ENCODE peak calls at places on chromosomes 1 and 21, in five cellular contexts. Z is dorsolateral prefrontal cortex; S is endothelial cell; D is epithelial cell of esophagus; V is CD4-positive, alpha-beta T cell. X is an unnamed sample.

GRCh38 chr1:174448531-174448883 is 743 bp downstream of the GPR52 start:
- DNase-seq in Z (no peak), S (no peak), D (no peak), V (no peak), X (no peak)

GRCh38 chr1:175201061-175201508 is 8.5 kb upstream of the KIAA0040 start:
- DNase-seq in Z (no peak), S (no peak), D (no peak), V (no peak), X (no peak)

GRCh38 chr1:93331412-93331811 is 14.3 kb upstream of the DR1 start:
- DNase-seq in Z (no peak), S (no peak), D (no peak), V (no peak), X (no peak)

GRCh38 chr1:234781241-234782056 is 171.5 kb upstream of the IRF2BP2 start:
- DNase-seq in Z (no peak), S (no peak), D (peak), V (no peak), X (no peak)

GRCh38 chr1:15493869-15494390 is 18.0 kb downstream of the CELA2B start:
- DNase-seq in Z (no peak), S (no peak), D (no peak), V (no peak), X (no peak)

GRCh38 chr1:30527511-30528140 is 195.8 kb downstream of the MATN1 start:
- DNase-seq in Z (no peak), S (no peak), D (no peak), V (no peak), X (peak)

GRCh38 chr1:171758011-171758410 is 16.1 kb upstream of the VAMP4 start:
- DNase-seq in Z (no peak), S (no peak), D (peak), V (no peak), X (no peak)

GRCh38 chr1:110286564-110286963 is 52.6 kb upstream of the RBM15 start:
- DNase-seq in Z (no peak), S (no peak), D (no peak), V (no peak), X (no peak)

GRCh38 chr21:36926989-36927695 is 39.3 kb downstream of the HLCS start:
- DNase-seq in Z (no peak), S (no peak), D (no peak), V (no peak), X (no peak)

GRCh38 chr1:179816196-179816960 is 61.2 kb downstream of the TOR1AIP2 start:
- DNase-seq in Z (no peak), S (no peak), D (no peak), V (no peak), X (no peak)

GRCh38 chr21:36124395-36124794 is 10.5 kb upstream of the CBR3 start:
- DNase-seq in Z (no peak), S (no peak), D (no peak), V (no peak), X (no peak)

GRCh38 chr1:74463301-74463988 is 49.0 kb downstream of the LRRC53 start:
- DNase-seq in Z (no peak), S (no peak), D (peak), V (no peak), X (peak)

GRCh38 chr1:226596531-226597165 is 48.1 kb downstream of the STUM start:
- DNase-seq in Z (no peak), S (no peak), D (no peak), V (no peak), X (no peak)
- TF ChIP-seq CTCF in Z (no peak), S (no peak), D (no peak), V (no peak), X (no peak)

GRCh38 chr1:160544647-160545046 is 21.6 kb upstream of the SLAMF6 start:
- DNase-seq in Z (no peak), S (no peak), D (peak), V (no peak), X (peak)
- TF ChIP-seq CTCF in Z (peak), S (peak), D (peak), V (peak), X (peak)

DNA sequence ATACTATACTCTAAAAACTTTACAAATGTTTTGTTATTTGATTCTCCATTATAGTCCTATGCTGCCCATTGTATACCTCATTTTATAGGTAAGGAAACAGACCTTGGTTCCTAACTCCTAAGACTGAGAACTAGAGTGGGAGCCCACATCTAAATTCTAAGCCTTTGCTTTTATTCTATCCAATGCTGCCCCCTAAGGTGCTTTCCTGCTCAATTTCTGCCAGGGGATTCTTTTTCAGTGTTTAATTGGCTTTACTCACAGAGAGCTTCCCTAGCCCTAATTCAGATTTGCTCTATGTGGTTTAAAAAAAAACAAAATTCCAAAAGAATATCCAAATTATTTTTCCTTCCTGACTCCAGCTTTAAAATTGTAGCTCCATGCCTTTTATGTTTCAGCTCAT is 64.5 kb downstream of the KIF14 start:
- DNase-seq in Z (no peak), S (peak), D (no peak), V (no peak), X (no peak)
- TF ChIP-seq CTCF in Z (peak), S (no peak), D (no peak), V (no peak), X (no peak)

DNA sequence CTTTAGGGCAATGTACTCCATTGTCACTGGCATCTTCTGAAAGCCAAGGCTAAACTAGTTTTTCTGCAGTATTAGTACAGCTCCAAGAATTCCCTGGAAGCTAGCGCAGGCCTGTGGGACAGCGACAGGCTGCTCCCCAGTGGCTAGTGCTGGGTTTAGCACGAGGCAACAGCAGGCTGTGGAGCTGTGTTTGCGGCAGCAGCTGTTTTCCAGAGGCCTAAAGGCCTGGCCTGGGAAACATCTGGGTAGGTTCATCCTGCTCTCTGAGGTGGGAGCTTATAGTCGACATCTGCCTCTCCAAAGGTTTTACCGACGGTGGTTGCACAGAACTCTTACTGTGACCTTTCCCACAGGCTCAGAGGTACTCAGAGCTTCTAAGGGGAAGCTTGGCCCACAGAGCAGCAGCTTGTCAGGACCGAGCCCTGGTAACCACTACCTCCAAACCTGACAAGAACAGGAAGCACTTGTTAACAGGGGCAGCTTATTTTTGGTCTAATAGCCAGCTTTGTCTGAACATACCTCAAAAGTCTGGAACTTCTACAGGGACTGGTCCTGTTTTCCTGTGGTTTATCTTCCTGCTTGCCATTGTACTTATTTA is 17.2 kb downstream of the CC2D1B start:
- DNase-seq in Z (peak), S (peak), D (peak), V (no peak), X (peak)
- TF ChIP-seq CTCF in Z (peak), S (no peak), D (peak), V (no peak), X (no peak)